ENCODE peak calls at places on chromosomes 4 and X, in four cellular contexts. Z is left ventricle myocardium inferior, W is GM23248, O is endodermal cell. S is an unnamed sample. For H3K4me1, the result is how much of the 10 kb centered on the place peaks cover.

GRCh38 chr4:108709234-108709633 is 53.6 kb downstream of the ETNPPL start:
- DNase-seq in W (no peak), Z (no peak), O (no peak), S (no peak)

GRCh38 chr4:89998350-89999098 is 103.9 kb downstream of the MMRN1 start:
- DNase-seq in W (no peak), O (no peak), Z (no peak), S (no peak)

GRCh38 chr4:24105183-24106039 is 215.6 kb upstream of the PPARGC1A start:
- DNase-seq in O (no peak), W (peak), Z (no peak), S (no peak)

GRCh38 chrX:9911479-9911878 is 55.7 kb upstream of the CLDN34 start:
- DNase-seq in Z (no peak), W (peak), O (no peak), S (no peak)

GRCh38 chrX:113384628-113385027 is 544.0 kb upstream of the AMOT start:
- DNase-seq in Z (no peak), W (peak), O (no peak), S (no peak)

GRCh38 chrX:109830704-109831206 is 97.7 kb upstream of the ACSL4 start:
- DNase-seq in Z (no peak), W (peak), O (no peak), S (no peak)

GRCh38 chrX:30831082-30831481 is 58.0 kb downstream of the TAB3 start:
- DNase-seq in W (no peak), Z (no peak), O (no peak), S (no peak)

GRCh38 chr4:148441986-148442829 is at the start of gene NR3C2:
- DNase-seq in Z (peak), W (peak), O (peak), S (peak)

GRCh38 chr4:184826315-184827266 is 823 bp upstream of the ACSL1 start:
- DNase-seq in O (no peak), Z (peak), W (peak), S (no peak)

GRCh38 chrX:41384041-41384705 is 50.2 kb downstream of the DDX3X start:
- DNase-seq in W (peak), O (no peak), Z (peak), S (no peak)

GRCh38 chrX:3697701-3698279 is 15.7 kb downstream of the PRKX start:
- DNase-seq in O (peak), W (peak), Z (peak), S (no peak)

GRCh38 chrX:3697220-3697684 is 16.2 kb downstream of the PRKX start:
- DNase-seq in W (no peak), O (no peak), Z (no peak), S (no peak)

DNA sequence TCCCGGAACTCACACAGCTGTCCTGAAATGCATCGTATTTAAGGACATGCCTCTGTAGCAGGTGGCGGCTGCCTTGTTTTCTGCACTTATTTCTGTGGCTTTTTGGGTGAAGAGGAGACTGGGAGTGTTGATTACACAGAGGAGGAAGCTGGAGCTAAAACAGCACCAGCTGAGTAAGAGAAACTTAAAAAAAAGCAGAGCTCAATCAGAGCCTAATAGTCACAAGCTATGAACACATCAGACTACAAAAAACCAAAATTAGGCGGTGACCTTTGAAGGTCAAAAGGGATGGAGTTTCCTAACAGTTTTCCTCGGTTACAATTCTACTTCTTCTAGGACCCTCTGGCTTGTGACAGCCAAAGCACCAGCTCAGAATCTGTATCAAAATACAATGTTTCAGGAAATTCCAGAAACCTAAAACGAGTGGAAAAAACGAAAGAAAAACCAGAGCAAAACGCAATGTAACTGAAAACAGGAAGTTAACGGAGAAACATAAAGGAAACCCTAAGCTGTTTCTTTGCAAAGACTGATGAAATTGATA is 13.5 kb downstream of the PRKX start:
- DNase-seq in O (no peak), Z (no peak), W (peak), S (no peak)
- H3K27ac ChIP-seq in O (no peak), Z (peak), W (peak), S (no peak)

GRCh38 chr4:73417973-73418372 is 13.9 kb downstream of the ALB start:
- DNase-seq in W (peak), O (peak), Z (no peak), S (no peak)

GRCh38 chr4:73420615-73421014 is 15.4 kb upstream of the AFP start:
- DNase-seq in Z (no peak), W (no peak), O (no peak), S (no peak)

GRCh38 chr4:73419106-73420038 is 15.3 kb downstream of the ALB start:
- DNase-seq in Z (no peak), O (no peak), W (no peak), S (no peak)

GRCh38 chr4:73417342-73417741 is 13.3 kb downstream of the ALB start:
- DNase-seq in Z (no peak), O (no peak), W (no peak), S (no peak)

DNA sequence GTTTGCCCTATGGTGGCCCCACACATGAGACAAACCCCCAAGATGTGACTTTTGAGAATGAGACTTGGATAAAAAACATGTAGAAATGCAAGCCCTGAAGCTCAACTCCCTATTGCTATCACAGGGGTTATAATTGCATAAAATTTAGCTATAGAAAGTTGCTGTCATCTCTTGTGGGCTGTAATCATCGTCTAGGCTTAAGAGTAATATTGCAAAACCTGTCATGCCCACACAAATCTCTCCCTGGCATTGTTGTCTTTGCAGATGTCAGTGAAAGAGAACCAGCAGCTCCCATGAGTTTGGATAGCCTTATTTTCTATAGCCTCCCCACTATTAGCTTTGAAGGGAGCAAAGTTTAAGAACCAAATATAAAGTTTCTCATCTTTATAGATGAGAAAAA is 14.6 kb downstream of the ALB start:
- DNase-seq in O (no peak), Z (no peak), W (no peak), S (no peak)
- H3K4me1 ChIP-seq in O (under half), Z (under half), W (under half), S (under half)

DNA sequence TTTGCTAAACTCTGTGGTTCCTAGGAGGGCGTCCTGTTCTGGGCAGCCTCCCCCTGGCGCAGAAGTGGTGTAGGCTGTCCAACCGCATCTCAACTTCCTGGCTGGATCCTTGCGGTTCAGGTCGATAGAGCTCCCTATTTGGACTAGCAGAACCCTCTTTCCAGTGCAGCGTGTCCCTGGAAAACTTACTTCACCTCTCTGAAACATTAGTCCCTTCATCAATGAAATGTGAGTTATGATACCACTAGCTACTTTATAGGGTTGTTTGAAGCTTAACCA is 1.1 kb downstream of the STK32B start:
- DNase-seq in W (no peak), Z (no peak), O (no peak), S (no peak)
- H3K27ac ChIP-seq in W (no peak), Z (no peak), O (no peak), S (no peak)

GRCh38 chrX:70049406-70049805 is 332 bp downstream of the AWAT2 start:
- DNase-seq in Z (no peak), W (no peak), O (no peak), S (no peak)
- H3K4me1 ChIP-seq in Z (under half), W (under half), O (under half), S (under half)

GRCh38 chr4:8548731-8549351 is 31.4 kb upstream of the GPR78 start:
- DNase-seq in Z (no peak), W (no peak), O (peak), S (no peak)

GRCh38 chr4:8546766-8547107 is 33.5 kb upstream of the GPR78 start:
- DNase-seq in Z (no peak), W (no peak), O (no peak), S (no peak)

GRCh38 chr4:8549352-8549931 is 30.8 kb upstream of the GPR78 start:
- DNase-seq in O (peak), W (no peak), Z (no peak), S (no peak)

GRCh38 chr4:8547108-8547911 is 32.9 kb upstream of the GPR78 start:
- DNase-seq in Z (no peak), W (peak), O (peak), S (peak)

DNA sequence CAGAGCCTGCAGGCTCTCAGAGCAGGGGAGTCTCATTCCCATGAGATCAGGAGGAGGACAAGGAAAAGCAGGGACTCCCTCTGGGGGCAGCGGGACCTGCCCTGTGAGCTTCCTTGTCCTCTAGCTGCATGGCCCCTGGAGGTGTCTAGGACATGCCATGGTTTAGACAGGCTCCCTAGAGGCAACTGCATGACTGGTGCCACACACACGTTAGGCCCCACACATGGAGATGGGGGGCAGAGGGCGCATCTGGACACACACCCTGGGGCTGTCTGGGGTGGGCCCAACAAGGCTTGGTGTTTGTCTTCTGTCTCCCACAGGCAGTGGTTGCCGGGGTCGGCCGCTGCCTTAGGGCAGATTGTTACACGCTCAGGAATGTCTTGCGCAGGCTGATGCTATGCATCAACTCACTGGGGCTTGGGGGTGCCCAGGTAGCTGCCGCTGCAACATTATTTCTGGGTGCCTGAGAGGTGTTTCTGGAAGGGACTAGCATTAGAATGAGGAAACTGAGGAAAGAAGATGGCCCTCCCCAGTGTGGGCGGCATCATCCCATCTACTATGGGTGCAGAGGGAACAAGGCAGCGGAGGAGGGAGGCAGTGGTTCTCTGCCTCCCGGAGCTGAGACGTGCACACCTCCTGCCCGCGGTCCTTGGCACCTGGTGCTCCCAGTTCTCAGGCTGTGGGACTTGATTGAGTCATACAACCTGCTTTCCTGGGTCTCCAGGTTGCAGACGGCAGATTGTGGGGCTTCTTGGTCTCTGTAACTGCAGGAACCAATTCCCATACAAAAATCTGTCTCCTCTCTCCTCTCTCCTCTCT is 32.1 kb upstream of the GPR78 start:
- DNase-seq in Z (no peak), O (peak), W (no peak), S (no peak)
- H3K27ac ChIP-seq in Z (no peak), O (no peak), W (peak), S (no peak)

GRCh38 chr4:137630252-137630651 is 98.0 kb upstream of the PCDH18 start:
- DNase-seq in W (no peak), O (no peak), Z (no peak), S (no peak)
- H3K4me1 ChIP-seq in W (under half), O (under half), Z (under half), S (under half)

GRCh38 chrX:55668084-55668483 is 44.9 kb downstream of the FOXR2 start:
- DNase-seq in O (no peak), W (no peak), Z (no peak), S (no peak)
- H3K27ac ChIP-seq in O (no peak), W (no peak), Z (no peak), S (no peak)

GRCh38 chr4:41184009-41184408 is 30.3 kb downstream of the APBB2 start:
- DNase-seq in Z (no peak), W (no peak), O (no peak), S (no peak)
- H3K4me1 ChIP-seq in Z (half or more), W (under half), O (under half), S (under half)

DNA sequence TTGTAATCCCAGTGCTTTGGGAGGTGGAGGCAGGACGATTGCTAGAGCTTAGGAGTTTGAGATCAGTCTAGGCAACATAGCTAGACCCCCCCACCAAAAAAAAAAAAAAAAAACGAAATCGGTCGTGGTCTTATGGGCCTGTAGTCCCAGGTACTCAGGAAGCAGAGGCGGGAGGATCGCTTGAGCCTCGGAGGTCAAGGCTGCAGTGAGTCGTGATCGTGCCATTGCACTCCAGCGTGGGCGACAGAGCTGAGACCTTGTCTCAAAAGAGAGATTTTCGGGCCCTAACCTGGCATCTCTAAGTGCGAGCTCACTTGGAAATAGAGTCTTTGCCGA is 7.0 kb upstream of the LETM1 start:
- DNase-seq in Z (no peak), O (no peak), W (no peak), S (no peak)
- H3K27ac ChIP-seq in Z (no peak), O (no peak), W (no peak), S (no peak)

GRCh38 chr4:173529505-173530325 is at the start of gene HAND2:
- DNase-seq in W (peak), Z (peak), O (peak), S (no peak)
- H3K4me1 ChIP-seq in W (under half), Z (half or more), O (under half), S (under half)